ENCODE peak calls at places on chromosomes 3 and 15, in ten cellular contexts. E is astrocyte; U is activated naive CD4-positive, alpha-beta T cell treated with anti-CD3 and anti-CD28 coated beads, Interleukin-2, amount 10 ng/mL, durations not matched to agents 7 days and 5 days; L is body of pancreas; X is stimulated activated CD4-positive, alpha-beta T cell treated with anti-CD3 and anti-CD28 coated beads, Interleukin-4, amount 100 ng/mL, for 48 hours; Q is heart right ventricle; R is NCI-H2081; F is neuronal stem cell; J is NCI-H69; T is fibroblast of villous mesenchyme. V is an unnamed sample.

GRCh38 chr3:142863965-142864924 is 24.6 kb downstream of the PCOLCE2 start:
- DNase-seq in E (no peak), U (no peak), L (no peak), X (no peak), Q (no peak), R (no peak), F (no peak), J (peak), T (no peak), V (no peak)

GRCh38 chr15:77654975-77655374 is 22.3 kb upstream of the LINGO1 start:
- DNase-seq in E (no peak), U (no peak), L (no peak), X (no peak), Q (no peak), R (no peak), F (no peak), J (peak), T (no peak), V (no peak)

GRCh38 chr3:134366221-134366927 is 7.9 kb downstream of the AMOTL2 start:
- DNase-seq in E (no peak), U (no peak), L (no peak), X (no peak), Q (peak), R (no peak), F (no peak), J (no peak), T (no peak), V (no peak)

GRCh38 chr3:15063238-15063637 is 1.9 kb downstream of the MRPS25 start:
- DNase-seq in E (no peak), U (no peak), L (no peak), X (no peak), Q (no peak), R (no peak), F (no peak), J (no peak), T (no peak), V (no peak)

GRCh38 chr3:16102905-16103364 is 71.5 kb upstream of the GALNT15 start:
- DNase-seq in E (peak), U (no peak), L (no peak), X (no peak), Q (no peak), R (no peak), F (no peak), J (no peak), T (peak), V (no peak)

GRCh38 chr3:11582123-11582968 is 61.4 kb downstream of the VGLL4 start:
- DNase-seq in E (peak), U (peak), L (peak), X (no peak), Q (peak), R (peak), F (no peak), J (peak), T (peak), V (no peak)

GRCh38 chr3:100603449-100603848 is 6.0 kb upstream of the ADGRG7 start:
- DNase-seq in E (no peak), U (no peak), L (no peak), X (no peak), Q (no peak), R (peak), F (no peak), J (peak), T (peak), V (no peak)

GRCh38 chr15:101193781-101194180 is 58.1 kb downstream of the CHSY1 start:
- DNase-seq in E (no peak), U (no peak), L (no peak), X (no peak), Q (no peak), R (no peak), F (no peak), J (no peak), T (peak), V (no peak)

GRCh38 chr3:101544181-101544850 is 17.4 kb upstream of the TRMT10C start:
- DNase-seq in E (no peak), U (no peak), L (no peak), X (no peak), Q (no peak), R (no peak), F (no peak), J (no peak), T (no peak), V (no peak)

GRCh38 chr3:25038907-25039306 is 389.2 kb upstream of the RARB start:
- DNase-seq in E (no peak), U (no peak), L (no peak), X (no peak), Q (no peak), R (no peak), F (no peak), J (peak), T (no peak), V (no peak)

GRCh38 chr3:124629492-124629891 is 100.8 kb upstream of the UMPS start:
- DNase-seq in E (no peak), U (no peak), L (no peak), X (no peak), Q (no peak), R (no peak), F (no peak), J (no peak), T (no peak), V (no peak)

GRCh38 chr3:169147246-169148008 is 516.1 kb downstream of the MECOM start:
- DNase-seq in E (peak), U (peak), L (peak), X (no peak), Q (peak), R (peak), F (peak), J (peak), T (peak), V (peak)